ENCODE peak calls at places on chromosomes 5 and 9, in eight cellular contexts. T is left ventricle myocardium inferior; O is CD4-positive, alpha-beta memory T cell; C is A549; W is T-helper 17 cell; V is uterus; Q is aorta; A is AG08396. N is an unnamed sample.

GRCh38 chr5:75051217-75051751 is 1.1 kb downstream of the GCNT4 start:
- DNase-seq in T (no peak), O (peak; percentile 25), C (no peak), W (no peak), V (no peak), Q (no peak), A (no peak), N (no peak)

GRCh38 chr5:1246711-1247431 is 21.7 kb downstream of the SLC6A18 start:
- DNase-seq in T (peak; percentile 23), O (no peak), C (peak; percentile 26), W (no peak), V (no peak), Q (no peak), A (peak; percentile 68), N (no peak)

GRCh38 chr5:139342423-139342723 is 719 bp downstream of the PAIP2 start:
- DNase-seq in T (no peak), O (no peak), C (no peak), W (peak; percentile 67), V (no peak), Q (no peak), A (no peak), N (no peak)

GRCh38 chr5:58239075-58239474 is 220.8 kb downstream of the PLK2 start:
- DNase-seq in T (no peak), O (no peak), C (no peak), W (no peak), V (no peak), Q (no peak), A (no peak), N (no peak)

GRCh38 chr5:149251546-149251945 is 20.1 kb upstream of the AFAP1L1 start:
- DNase-seq in T (no peak), O (no peak), C (no peak), W (no peak), V (no peak), Q (no peak), A (no peak), N (no peak)

GRCh38 chr5:9505215-9505614 is 40.7 kb downstream of the SEMA5A start:
- DNase-seq in T (no peak), O (no peak), C (no peak), W (no peak), V (no peak), Q (no peak), A (no peak), N (no peak)

GRCh38 chr5:151068189-151068570 is 12.7 kb downstream of the TNIP1 start:
- DNase-seq in T (no peak), O (no peak), C (no peak), W (no peak), V (no peak), Q (no peak), A (no peak), N (no peak)

GRCh38 chr5:180799194-180799593 is 3.4 kb downstream of the MGAT1 start:
- DNase-seq in T (no peak), O (no peak), C (no peak), W (no peak), V (no peak), Q (no peak), A (no peak), N (no peak)

GRCh38 chr5:165508861-165509260 is 2003.4 kb downstream of the MAT2B start:
- DNase-seq in T (no peak), O (no peak), C (no peak), W (no peak), V (no peak), Q (no peak), A (no peak), N (no peak)

GRCh38 chr5:27472000-27472763 is 433.8 kb upstream of the CDH9 start:
- DNase-seq in T (no peak), O (no peak), C (peak; percentile 79), W (no peak), V (no peak), Q (no peak), A (peak; percentile 12), N (no peak)

GRCh38 chr5:17400724-17401508 is 97.1 kb upstream of the TAF11L2 start:
- DNase-seq in T (no peak), O (no peak), C (no peak), W (no peak), V (no peak), Q (no peak), A (no peak), N (peak; percentile 85)

GRCh38 chr5:119290161-119290569 is 65.7 kb upstream of the TNFAIP8 start:
- DNase-seq in T (no peak), O (no peak), C (no peak), W (no peak), V (no peak), Q (no peak), A (no peak), N (no peak)

GRCh38 chr9:120622790-120623189 is 42.8 kb upstream of the CDK5RAP2 start:
- DNase-seq in T (no peak), O (no peak), C (no peak), W (no peak), V (no peak), Q (no peak), A (no peak), N (no peak)

GRCh38 chr5:168532471-168532870 is 3.4 kb downstream of the FBLL1 start:
- DNase-seq in T (no peak), O (no peak), C (no peak), W (no peak), V (no peak), Q (no peak), A (no peak), N (no peak)

GRCh38 chr5:73938280-73938937 is 312.4 kb downstream of the ARHGEF28 start:
- DNase-seq in T (no peak), O (no peak), C (peak; percentile 28), W (no peak), V (no peak), Q (no peak), A (peak; percentile 80), N (no peak)

GRCh38 chr9:97301974-97302373 is 5.5 kb upstream of the CCDC180 start:
- DNase-seq in T (no peak), O (no peak), C (no peak), W (no peak), V (no peak), Q (no peak), A (no peak), N (no peak)

GRCh38 chr5:1502046-1502736 is 21.6 kb downstream of the LPCAT1 start:
- DNase-seq in T (peak; percentile 40), O (peak; percentile 34), C (no peak), W (no peak), V (no peak), Q (no peak), A (no peak), N (peak; percentile 88)

GRCh38 chr5:151087475-151087874 is 6.6 kb upstream of the TNIP1 start:
- DNase-seq in T (no peak), O (no peak), C (no peak), W (no peak), V (no peak), Q (peak; percentile 30), A (no peak), N (no peak)

GRCh38 chr9:68546596-68547390 is 6.1 kb upstream of the TMEM252 start:
- DNase-seq in T (no peak), O (no peak), C (no peak), W (no peak), V (no peak), Q (no peak), A (no peak), N (no peak)

GRCh38 chr5:40221796-40222195 is 457.9 kb upstream of the PTGER4 start:
- DNase-seq in T (no peak), O (no peak), C (no peak), W (no peak), V (no peak), Q (no peak), A (peak; percentile 43), N (no peak)

GRCh38 chr9:127330501-127330900 is 65.9 kb downstream of the GARNL3 start:
- DNase-seq in T (no peak), O (no peak), C (no peak), W (no peak), V (no peak), Q (no peak), A (no peak), N (no peak)

N was measured in cardiac septum.